ENCODE peak calls at places on chromosomes 13 and 19, in six cellular contexts. F, S, D, A, I and K are unnamed samples.

GRCh38 chr19:1076951-1077350 is 10.0 kb downstream of the ARHGAP45 start:
- DNase-seq in A (peak), I (peak), S (peak), F (peak), D (no peak), K (peak)

GRCh38 chr19:55406869-55407624 is 541 bp downstream of the UBE2S start:
- DNase-seq in S (peak), I (no peak), D (peak), F (peak), A (no peak), K (peak)

GRCh38 chr19:50268046-50268445 is 61.1 kb downstream of the KCNC3 start:
- DNase-seq in F (no peak), I (no peak), S (no peak), A (no peak), D (no peak), K (no peak)

GRCh38 chr19:56633021-56633420 is 9.9 kb upstream of the SMIM17 start:
- DNase-seq in I (no peak), F (no peak), S (no peak), D (no peak), A (no peak), K (no peak)

GRCh38 chr13:99590519-99591011 is 89.3 kb downstream of the TM9SF2 start:
- DNase-seq in F (peak), I (no peak), A (no peak), S (no peak), D (no peak), K (no peak)

GRCh38 chr19:2960120-2960519 is 15.3 kb upstream of the ZNF77 start:
- DNase-seq in F (no peak), D (no peak), S (no peak), A (no peak), I (no peak), K (no peak)

GRCh38 chr13:33764716-33765115 is 53.2 kb upstream of the RFC3 start:
- DNase-seq in D (no peak), A (no peak), F (no peak), I (no peak), S (no peak), K (no peak)

GRCh38 chr13:113545931-113546516 is 38.5 kb upstream of the TFDP1 start:
- DNase-seq in F (no peak), S (no peak), D (no peak), A (no peak), I (no peak), K (no peak)

GRCh38 chr19:18468517-18468916 is 30.6 kb upstream of the ISYNA1 start:
- DNase-seq in S (no peak), A (no peak), I (no peak), D (no peak), F (peak), K (no peak)

GRCh38 chr13:36154567-36155231 is 23.5 kb upstream of the DCLK1 start:
- DNase-seq in S (no peak), D (peak), A (no peak), F (peak), I (no peak), K (no peak)

GRCh38 chr19:29634731-29635130 is 28.6 kb downstream of the POP4 start:
- DNase-seq in F (no peak), D (no peak), A (no peak), S (no peak), I (no peak), K (no peak)

GRCh38 chr13:106349080-106349841 is 186.2 kb downstream of the EFNB2 start:
- DNase-seq in A (no peak), D (peak), I (no peak), F (no peak), S (no peak), K (no peak)

GRCh38 chr19:46487178-46487801 is 8.4 kb downstream of the PNMA8B start:
- DNase-seq in S (no peak), I (no peak), F (peak), A (no peak), D (no peak), K (no peak)

GRCh38 chr13:74774252-74774651 is 640.0 kb upstream of the KLF12 start:
- DNase-seq in S (no peak), D (no peak), A (no peak), I (no peak), F (peak), K (no peak)

GRCh38 chr19:31733591-31733990 is 384.4 kb upstream of the TSHZ3 start:
- DNase-seq in S (no peak), I (no peak), A (no peak), F (no peak), D (no peak), K (no peak)

GRCh38 chr13:38384171-38384570 is 34.5 kb downstream of the UFM1 start:
- DNase-seq in D (no peak), F (peak), A (no peak), I (no peak), S (no peak), K (no peak)

GRCh38 chr19:10430505-10431253 is 10.3 kb downstream of the PDE4A start:
- DNase-seq in D (peak), S (no peak), F (peak), I (no peak), A (no peak), K (peak)

GRCh38 chr19:13621413-13621812 is 115.1 kb upstream of the CACNA1A start:
- DNase-seq in S (no peak), F (peak), A (no peak), I (no peak), D (peak), K (no peak)

GRCh38 chr19:18090545-18091216 is 3.9 kb upstream of the IL12RB1 start:
- DNase-seq in S (no peak), I (no peak), D (no peak), F (peak), A (no peak), K (no peak)